ENCODE peak calls at places on chromosome 3, in four cellular contexts. J is ovary, Q is heart right ventricle, W is PC-9. E is an unnamed sample.

GRCh38 chr3:129015388-129016105 is 14.4 kb downstream of the EFCC1 start:
- DNase-seq in J (no peak), Q (peak; percentile 73), W (no peak), E (no peak)

GRCh38 chr3:158713094-158713499 is 19.2 kb downstream of the RARRES1 start:
- DNase-seq in J (no peak), Q (no peak), W (no peak), E (no peak)

GRCh38 chr3:126659915-126660886 is 5.3 kb upstream of the TXNRD3 start:
- DNase-seq in J (no peak), Q (no peak), W (no peak), E (no peak)

GRCh38 chr3:195896361-195897080 is 11.8 kb downstream of the TNK2 start:
- DNase-seq in J (peak; percentile 46), Q (peak; percentile 79), W (peak; percentile 49), E (no peak)

GRCh38 chr3:86949850-86950249 is 41.1 kb downstream of the VGLL3 start:
- DNase-seq in J (no peak), Q (no peak), W (no peak), E (no peak)

GRCh38 chr3:193939527-193939926 is 196.4 kb upstream of the HES1 start:
- DNase-seq in J (no peak), Q (no peak), W (no peak), E (no peak)

GRCh38 chr3:16494906-16495580 is 18.5 kb downstream of the RFTN1 start:
- DNase-seq in J (no peak), Q (no peak), W (no peak), E (no peak)

GRCh38 chr3:185401319-185401955 is 38.5 kb downstream of the MAP3K13 start:
- DNase-seq in J (no peak), Q (no peak), W (no peak), E (no peak)

GRCh38 chr3:46649436-46649835 is 37.1 kb downstream of the FAM240A start:
- DNase-seq in J (no peak), Q (no peak), W (no peak), E (no peak)

GRCh38 chr3:120425877-120426276 is 24.9 kb downstream of the FSTL1 start:
- DNase-seq in J (no peak), Q (no peak), W (no peak), E (peak; percentile 38)

GRCh38 chr3:125398952-125399351 is 23.8 kb upstream of the ZNF148 start:
- DNase-seq in J (no peak), Q (no peak), W (peak; percentile 13), E (no peak)

GRCh38 chr3:149576071-149576564 is 81.7 kb downstream of the WWTR1 start:
- DNase-seq in J (no peak), Q (peak; percentile 68), W (peak; percentile 73), E (no peak)

GRCh38 chr3:158152186-158152585 is 42.3 kb downstream of the RSRC1 start:
- DNase-seq in J (no peak), Q (no peak), W (no peak), E (no peak)

GRCh38 chr3:60746690-60747416 is 504.4 kb downstream of the FHIT start:
- DNase-seq in J (no peak), Q (no peak), W (no peak), E (no peak)

GRCh38 chr3:43372809-43373587 is 86.7 kb downstream of the SNRK start:
- DNase-seq in J (no peak), Q (no peak), W (no peak), E (no peak)

GRCh38 chr3:63477494-63478129 is 174.9 kb upstream of the SNTN start:
- DNase-seq in J (no peak), Q (no peak), W (no peak), E (no peak)

GRCh38 chr3:4271834-4272233 is 31.3 kb upstream of the SETMAR start:
- DNase-seq in J (no peak), Q (no peak), W (no peak), E (no peak)

GRCh38 chr3:141095546-141095937 is 44.4 kb downstream of the SPSB4 start:
- DNase-seq in J (no peak), Q (no peak), W (no peak), E (no peak)

GRCh38 chr3:67646586-67647234 is 7.7 kb downstream of the SUCLG2 start:
- DNase-seq in J (no peak), Q (no peak), W (peak; percentile 22), E (no peak)

GRCh38 chr3:53123510-53123909 is 6.7 kb downstream of the RFT1 start:
- DNase-seq in J (no peak), Q (no peak), W (no peak), E (no peak)
- H3K36me3 ChIP-seq in J (no peaks in the 10 kb centered on the region), Q (peaks cover 80% of the 10 kb centered on the region), W (peaks cover 9% of the 10 kb centered on the region), E (peaks cover 89% of the 10 kb centered on the region)

GRCh38 chr3:31505353-31506048 is 27.2 kb upstream of the STT3B start:
- DNase-seq in J (no peak), Q (no peak), W (no peak), E (no peak)

GRCh38 chr3:31508452-31509146 is 24.1 kb upstream of the STT3B start:
- DNase-seq in J (no peak), Q (no peak), W (no peak), E (no peak)

GRCh38 chr3:31503456-31503855 is 29.3 kb upstream of the STT3B start:
- DNase-seq in J (no peak), Q (no peak), W (peak; percentile 3), E (no peak)

GRCh38 chr3:31502803-31503221 is 29.9 kb upstream of the STT3B start:
- DNase-seq in J (no peak), Q (no peak), W (no peak), E (no peak)

DNA sequence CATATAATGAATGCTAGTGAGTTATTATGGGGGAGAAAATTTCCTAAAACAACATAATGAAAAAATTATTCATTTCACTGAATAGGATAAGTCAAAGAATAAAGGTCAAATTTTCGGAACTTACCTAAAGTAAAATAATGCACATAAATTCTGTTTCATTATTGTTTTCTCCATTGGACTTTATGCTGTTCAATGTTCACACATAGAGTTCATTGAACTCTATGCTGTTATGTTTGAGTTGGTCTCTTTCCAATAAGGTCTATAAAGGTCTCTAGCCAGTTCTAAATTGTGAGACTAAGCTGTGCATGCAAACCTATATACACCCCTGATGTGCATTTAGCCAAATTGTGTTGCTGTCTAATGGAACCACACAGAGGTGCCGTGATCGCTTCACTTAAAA is 28.5 kb upstream of the STT3B start:
- DNase-seq in J (no peak), Q (no peak), W (no peak), E (no peak)
- TF ChIP-seq CTCF in J (no peak), Q (no peak), W (no peak), E (no peak)

DNA sequence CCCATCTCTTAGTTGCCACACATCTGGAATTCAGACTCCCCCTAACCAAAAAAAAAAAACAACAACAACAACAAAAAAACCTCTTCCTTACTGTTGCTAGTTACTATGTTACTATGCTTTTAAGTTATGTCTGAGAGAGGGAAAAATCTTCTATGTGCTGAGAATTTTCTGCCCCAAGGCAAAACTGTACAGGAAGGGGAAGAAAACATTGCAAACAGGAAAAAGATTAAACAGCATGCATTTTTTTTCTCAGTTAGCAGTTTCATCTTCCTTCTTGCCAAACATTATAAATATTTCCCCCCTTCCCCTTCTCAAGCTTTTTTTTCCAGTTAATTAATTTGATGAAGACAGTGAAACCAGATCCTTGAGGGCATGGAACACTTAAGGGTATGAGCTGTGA is 1.1 kb upstream of the CD200R1 start:
- DNase-seq in J (no peak), Q (no peak), W (no peak), E (no peak)
- H3K4me1 ChIP-seq in J (no peaks in the 10 kb centered on the region), Q (no peaks in the 10 kb centered on the region), W (no peaks in the 10 kb centered on the region), E (no peaks in the 10 kb centered on the region)

GRCh38 chr3:136279092-136279491 is 29.0 kb downstream of the PCCB start:
- DNase-seq in J (no peak), Q (no peak), W (no peak), E (no peak)

GRCh38 chr3:136283627-136284026 is 33.5 kb downstream of the PCCB start:
- DNase-seq in J (no peak), Q (no peak), W (no peak), E (no peak)

GRCh38 chr3:136281966-136282554 is 31.9 kb downstream of the PCCB start:
- DNase-seq in J (peak; percentile 33), Q (no peak), W (no peak), E (peak; percentile 22)

GRCh38 chr3:136277634-136278033 is 27.5 kb downstream of the PCCB start:
- DNase-seq in J (no peak), Q (no peak), W (peak; percentile 63), E (no peak)

DNA sequence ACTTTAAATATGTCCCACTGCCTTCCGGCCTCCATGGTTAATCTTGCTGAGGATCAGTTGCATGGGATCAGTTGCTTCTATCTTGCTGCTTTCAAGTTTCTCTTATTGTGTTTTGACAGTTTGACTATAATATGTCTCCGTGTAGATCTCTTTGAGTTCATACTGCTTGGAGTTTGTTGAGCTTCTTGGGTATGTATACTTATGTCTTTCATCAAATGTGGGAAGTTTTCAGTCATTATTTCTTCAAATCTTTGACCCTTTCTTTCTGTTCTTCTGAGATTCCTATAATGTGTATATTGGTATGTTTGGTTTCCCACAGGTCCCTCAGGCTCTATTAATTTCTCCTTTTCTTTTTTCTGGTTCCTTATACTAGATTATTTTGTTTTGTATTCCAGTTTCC is 30.8 kb downstream of the PCCB start:
- DNase-seq in J (no peak), Q (no peak), W (no peak), E (no peak)
- H3K36me3 ChIP-seq in J (no peaks in the 10 kb centered on the region), Q (peaks cover 45% of the 10 kb centered on the region), W (peaks cover 4% of the 10 kb centered on the region), E (no peaks in the 10 kb centered on the region)

GRCh38 chr3:19250959-19251610 is 102.8 kb downstream of the KCNH8 start:
- DNase-seq in J (no peak), Q (no peak), W (no peak), E (no peak)
- TF ChIP-seq CTCF in J (no peak), Q (no peak), W (no peak), E (no peak)

DNA sequence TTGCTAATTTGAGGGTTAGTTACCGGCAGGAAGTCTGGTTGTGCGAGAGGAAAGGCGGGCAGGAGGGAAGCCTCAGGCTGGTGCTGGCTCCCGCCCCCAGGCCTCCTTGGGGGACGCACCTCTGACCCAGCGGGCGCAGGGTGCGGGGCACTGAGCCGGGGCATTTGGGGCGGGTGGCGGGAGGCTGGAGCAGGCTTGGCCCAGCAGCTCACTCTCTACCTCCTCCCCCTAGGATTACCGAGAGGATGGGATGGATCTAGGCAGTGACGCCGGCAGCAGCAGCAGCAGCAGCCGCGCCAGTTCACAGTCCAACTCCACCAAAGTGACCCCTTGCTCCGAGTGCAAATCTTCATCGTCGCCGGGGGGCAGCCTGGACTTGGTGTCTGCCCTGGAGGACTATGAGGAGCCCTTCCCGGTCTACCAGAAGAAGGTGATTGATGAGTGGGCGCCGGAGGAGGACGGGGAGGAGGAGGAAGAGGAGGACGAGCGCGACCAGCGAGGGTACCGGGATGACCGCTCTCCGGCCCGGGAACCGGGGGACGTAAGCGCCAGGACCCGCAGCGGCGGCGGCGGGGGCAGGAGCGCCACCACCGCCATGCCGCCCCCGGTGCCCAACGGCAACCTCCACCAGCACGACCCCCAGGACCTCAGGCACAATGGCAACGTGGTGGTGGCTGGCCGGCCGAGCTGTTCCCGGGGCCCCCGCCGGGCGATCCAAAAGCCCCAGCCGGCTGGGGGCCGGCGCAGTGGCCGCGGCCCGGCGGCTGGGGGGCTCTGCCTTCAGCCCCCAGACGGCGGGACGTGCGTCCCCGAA is 224.2 kb upstream of the IL12A start:
- DNase-seq in J (no peak), Q (peak; percentile 67), W (no peak), E (peak; percentile 58)
- H3K4me1 ChIP-seq in J (peaks cover 3% of the 10 kb centered on the region), Q (peaks cover 72% of the 10 kb centered on the region), W (peaks cover 42% of the 10 kb centered on the region), E (peaks cover 15% of the 10 kb centered on the region)

GRCh38 chr3:18593231-18593630 is 168.1 kb upstream of the SATB1 start:
- DNase-seq in J (no peak), Q (no peak), W (no peak), E (no peak)

GRCh38 chr3:18597919-18598318 is 172.8 kb upstream of the SATB1 start:
- DNase-seq in J (no peak), Q (no peak), W (no peak), E (no peak)
- H3K36me3 ChIP-seq in J (no peaks in the 10 kb centered on the region), Q (no peaks in the 10 kb centered on the region), W (no peaks in the 10 kb centered on the region), E (no peaks in the 10 kb centered on the region)